ENCODE peak calls at places on chromosomes 7 and 10, in eight cellular contexts. W, X, G, A, I, B, Q and D are unnamed samples.

GRCh38 chr10:51653025-51653424 is 46.4 kb downstream of the CSTF2T start:
- DNase-seq in G (no peak), A (no peak), I (no peak), W (no peak), Q (peak), X (peak), B (no peak), D (no peak)

GRCh38 chr7:122813845-122814244 is 72.4 kb downstream of the CADPS2 start:
- DNase-seq in W (no peak), I (no peak), B (no peak), X (no peak), G (no peak), Q (no peak), A (no peak), D (no peak)

GRCh38 chr10:63208981-63209380 is 75.9 kb downstream of the NRBF2 start:
- DNase-seq in A (no peak), I (no peak), Q (peak), G (no peak), W (no peak), X (peak), B (no peak), D (peak)

GRCh38 chr10:42367532-42368230 is 270.7 kb downstream of the ZNF33B start:
- DNase-seq in I (peak), B (peak), G (peak), W (peak), A (no peak), X (peak), Q (peak), D (peak)

GRCh38 chr10:75532253-75532924 is 101.0 kb downstream of the LRMDA start:
- DNase-seq in W (no peak), X (no peak), A (no peak), I (no peak), B (no peak), G (no peak), Q (peak), D (peak)

GRCh38 chr7:138918176-138918575 is 63.0 kb downstream of the KIAA1549 start:
- DNase-seq in G (no peak), A (no peak), B (no peak), I (no peak), Q (no peak), W (no peak), X (no peak), D (no peak)

GRCh38 chr10:72008096-72008933 is 44.1 kb downstream of the CHST3 start:
- DNase-seq in A (no peak), B (no peak), I (no peak), X (no peak), G (no peak), Q (no peak), W (no peak), D (peak)

GRCh38 chr10:73161662-73162061 is 6.1 kb downstream of the ECD start:
- DNase-seq in A (no peak), I (no peak), G (no peak), B (no peak), X (no peak), W (no peak), Q (no peak), D (no peak)

GRCh38 chr10:103181244-103181643 is 11.8 kb downstream of the NT5C2 start:
- DNase-seq in B (no peak), A (peak), W (no peak), G (no peak), X (no peak), I (no peak), Q (no peak), D (no peak)

GRCh38 chr10:68336952-68337351 is 4.2 kb upstream of the PBLD start:
- DNase-seq in X (no peak), G (no peak), W (no peak), I (no peak), Q (no peak), A (no peak), B (no peak), D (no peak)
- H3K4me3 ChIP-seq in X (peak), G (no peak), W (no peak), I (no peak), Q (no peak), A (peak), B (no peak), D (no peak)

GRCh38 chr10:21499580-21499909 is 25.9 kb downstream of the SKIDA1 start:
- DNase-seq in W (no peak), X (no peak), I (no peak), Q (no peak), B (no peak), G (no peak), A (no peak), D (no peak)
- H3K4me3 ChIP-seq in W (no peak), X (no peak), I (no peak), Q (no peak), B (no peak), G (no peak), A (no peak), D (no peak)

GRCh38 chr7:121394709-121395140 is 1.4 kb downstream of the FAM3C start:
- DNase-seq in W (no peak), G (no peak), I (no peak), A (no peak), X (no peak), Q (no peak), B (peak), D (no peak)
- H3K4me3 ChIP-seq in W (peak), G (peak), I (no peak), A (peak), X (peak), Q (no peak), B (no peak), D (peak)

GRCh38 chr7:38905026-38905759 is 3.8 kb downstream of the VPS41 start:
- DNase-seq in I (no peak), X (peak), Q (peak), G (no peak), B (no peak), A (no peak), W (no peak), D (no peak)
- H3K4me3 ChIP-seq in I (no peak), X (no peak), Q (no peak), G (no peak), B (no peak), A (no peak), W (no peak), D (no peak)